ENCODE peak calls at places on chromosomes 12 and 14, in ten cellular contexts. B, O, T, D, F, H, Q, N, P and K are unnamed samples.

GRCh38 chr14:89911018-89911919 is 43.3 kb downstream of the EFCAB11 start:
- DNase-seq in H (peak; percentile 61), P (peak; percentile 57), D (no peak), O (no peak), F (no peak), N (no peak), T (no peak), B (no peak), Q (peak; percentile 47), K (peak; percentile 53)

GRCh38 chr14:71139058-71139946 is 232.0 kb downstream of the PCNX1 start:
- DNase-seq in T (peak; percentile 57), O (peak; percentile 67), P (peak; percentile 86), B (peak; percentile 70), D (peak; percentile 50), H (peak; percentile 70), F (peak; percentile 24), N (no peak), Q (peak; percentile 32), K (peak; percentile 71)

GRCh38 chr12:130300725-130301124 is 37.0 kb upstream of the PIWIL1 start:
- DNase-seq in H (no peak), Q (no peak), F (no peak), N (no peak), T (no peak), B (no peak), D (no peak), O (no peak), P (no peak), K (no peak)

GRCh38 chr12:25130741-25131188 is 64.2 kb downstream of the DNAI7 start:
- DNase-seq in B (no peak), O (no peak), N (no peak), Q (peak; percentile 75), H (peak; percentile 61), P (peak; percentile 29), T (no peak), D (no peak), F (no peak), K (peak; percentile 11)

GRCh38 chr12:42124764-42125371 is 19.8 kb downstream of the GXYLT1 start:
- DNase-seq in H (peak; percentile 44), N (no peak), D (no peak), Q (no peak), T (no peak), P (no peak), O (no peak), F (no peak), B (no peak), K (no peak)

GRCh38 chr12:4284306-4284705 is 10.7 kb downstream of the CCND2 start:
- DNase-seq in B (no peak), Q (no peak), F (no peak), N (no peak), H (no peak), P (no peak), O (no peak), D (no peak), T (no peak), K (no peak)

GRCh38 chr12:129241852-129242251 is 388.6 kb downstream of the GLT1D1 start:
- DNase-seq in P (no peak), B (no peak), Q (no peak), F (no peak), N (no peak), H (no peak), O (no peak), T (no peak), D (no peak), K (no peak)

GRCh38 chr14:61475316-61475715 is 153.9 kb downstream of the PRKCH start:
- DNase-seq in B (no peak), P (peak; percentile 49), O (no peak), T (no peak), N (no peak), Q (peak; percentile 84), H (peak; percentile 71), F (no peak), D (no peak), K (peak; percentile 69)

GRCh38 chr12:107651867-107652449 is 33.6 kb upstream of the PWP1 start:
- DNase-seq in F (no peak), N (no peak), T (no peak), H (no peak), P (no peak), B (no peak), Q (no peak), D (no peak), O (no peak), K (no peak)

GRCh38 chr12:132600048-132601032 is 10.0 kb downstream of the LRCOL1 start:
- DNase-seq in P (peak; percentile 87), D (no peak), B (peak; percentile 59), N (peak; percentile 6), H (peak; percentile 59), O (peak; percentile 41), T (peak; percentile 9), Q (no peak), F (no peak), K (peak; percentile 73)

GRCh38 chr12:110270125-110270962 is 10.7 kb upstream of the ATP2A2 start:
- DNase-seq in Q (peak; percentile 88), D (no peak), N (no peak), F (no peak), O (no peak), T (no peak), P (peak; percentile 53), H (peak; percentile 61), B (no peak), K (peak; percentile 73)

GRCh38 chr14:32494566-32495434 is 165.7 kb downstream of the AKAP6 start:
- DNase-seq in D (no peak), T (no peak), O (no peak), H (no peak), P (peak; percentile 59), Q (no peak), F (no peak), B (no peak), N (no peak), K (no peak)

GRCh38 chr12:68572650-68573049 is 38.0 kb upstream of the RAP1B start:
- DNase-seq in O (no peak), Q (no peak), P (peak; percentile 10), D (no peak), B (no peak), N (no peak), H (no peak), F (no peak), T (no peak), K (no peak)

GRCh38 chr14:95561001-95561412 is 26.2 kb downstream of the GLRX5 start:
- DNase-seq in Q (peak; percentile 81), T (peak; percentile 80), B (peak; percentile 90), H (peak; percentile 94), F (peak; percentile 66), O (peak; percentile 94), D (peak; percentile 66), N (peak; percentile 13), P (peak; percentile 83), K (peak; percentile 88)

GRCh38 chr12:127655691-127656090 is 611.3 kb upstream of the TMEM132C start:
- DNase-seq in H (no peak), B (no peak), D (no peak), N (no peak), T (no peak), Q (peak; percentile 63), P (peak; percentile 23), F (no peak), O (no peak), K (peak; percentile 47)

GRCh38 chr14:93981874-93982683 is 5.7 kb upstream of the ASB2 start:
- DNase-seq in O (no peak), Q (no peak), D (no peak), N (no peak), H (no peak), P (no peak), F (no peak), T (no peak), B (no peak), K (no peak)

GRCh38 chr12:103855896-103856657 is 15.0 kb upstream of the NT5DC3 start:
- DNase-seq in F (no peak), P (no peak), H (no peak), B (no peak), T (no peak), D (no peak), Q (no peak), O (no peak), N (no peak), K (peak; percentile 19)

GRCh38 chr12:2221030-2221621 is 168.3 kb downstream of the CACNA1C start:
- DNase-seq in N (no peak), B (no peak), O (no peak), D (no peak), T (no peak), F (no peak), H (peak; percentile 91), Q (no peak), P (no peak), K (no peak)

GRCh38 chr12:130874696-130875095 is 2.8 kb downstream of the RAN start:
- DNase-seq in H (no peak), N (no peak), O (no peak), T (no peak), B (no peak), Q (no peak), P (no peak), D (no peak), F (no peak), K (no peak)

GRCh38 chr14:54342806-54343205 is 54.0 kb upstream of the CDKN3 start:
- DNase-seq in N (no peak), Q (no peak), T (no peak), H (peak; percentile 33), D (no peak), O (no peak), P (no peak), F (no peak), B (no peak), K (peak; percentile 21)

GRCh38 chr12:13103391-13104033 is at the start of gene GSG1:
- DNase-seq in H (no peak), N (no peak), P (peak; percentile 44), D (no peak), T (no peak), F (no peak), O (no peak), B (peak; percentile 16), Q (peak; percentile 30), K (no peak)

GRCh38 chr14:34781242-34781641 is 66.8 kb upstream of the CFL2 start:
- DNase-seq in N (no peak), P (peak; percentile 46), O (no peak), F (no peak), H (no peak), D (no peak), T (no peak), Q (peak; percentile 98), B (no peak), K (peak; percentile 69)

GRCh38 chr12:67141405-67142018 is 127.6 kb upstream of the CAND1 start:
- DNase-seq in N (no peak), D (no peak), P (no peak), T (no peak), F (no peak), H (no peak), Q (no peak), O (no peak), B (no peak), K (no peak)

GRCh38 chr14:89214221-89214965 is 202.6 kb downstream of the FOXN3 start:
- DNase-seq in D (no peak), B (no peak), Q (no peak), N (no peak), F (no peak), P (no peak), T (no peak), O (no peak), H (peak; percentile 88), K (no peak)

GRCh38 chr12:67042697-67043131 is 226.4 kb upstream of the CAND1 start:
- DNase-seq in F (no peak), D (no peak), O (no peak), T (no peak), N (no peak), Q (peak; percentile 13), B (no peak), P (no peak), H (peak; percentile 79), K (peak; percentile 70)

GRCh38 chr14:70567791-70568190 is 32.7 kb downstream of the MED6 start:
- DNase-seq in T (no peak), B (no peak), Q (peak; percentile 30), N (no peak), P (peak; percentile 45), H (peak; percentile 12), D (no peak), F (no peak), O (peak; percentile 17), K (peak; percentile 13)